ENCODE peak calls at places on chromosomes 11 and 22, in ten cellular contexts. E, V, Z, M, D, U, S, F, L and H are unnamed samples.

GRCh38 chr11:120715239-120715638 is 203.7 kb downstream of the GRIK4 start:
- DNase-seq in E (no peak), V (no peak), Z (peak; percentile 37), M (peak; percentile 5), D (no peak), U (peak; percentile 73), S (no peak), F (no peak), L (peak; percentile 15), H (no peak)

GRCh38 chr11:20022363-20023081 is 137.8 kb downstream of the DBX1 start:
- DNase-seq in E (no peak), V (no peak), Z (peak; percentile 91), M (peak; percentile 68), D (no peak), U (peak; percentile 35), S (no peak), F (peak; percentile 81), L (peak; percentile 79), H (no peak)

GRCh38 chr11:67271548-67272284 is 5.4 kb downstream of the GRK2 start:
- DNase-seq in E (no peak), V (peak; percentile 66), Z (no peak), M (no peak), D (no peak), U (peak; percentile 60), S (no peak), F (no peak), L (no peak), H (no peak)

GRCh38 chr11:3092603-3093141 is 35.4 kb upstream of the CARS1 start:
- DNase-seq in E (no peak), V (no peak), Z (no peak), M (no peak), D (peak; percentile 21), U (peak; percentile 59), S (no peak), F (no peak), L (no peak), H (no peak)

GRCh38 chr22:29623553-29624169 is 20.2 kb downstream of the NF2 start:
- DNase-seq in E (no peak), V (no peak), Z (no peak), M (peak; percentile 19), D (no peak), U (no peak), S (no peak), F (no peak), L (no peak), H (no peak)

GRCh38 chr11:72528121-72528520 is 93.8 kb upstream of the CLPB start:
- DNase-seq in E (no peak), V (no peak), Z (no peak), M (no peak), D (no peak), U (no peak), S (no peak), F (no peak), L (no peak), H (no peak)

GRCh38 chr11:33723238-33723881 is 12.9 kb downstream of the CD59 start:
- DNase-seq in E (no peak), V (no peak), Z (no peak), M (peak; percentile 80), D (no peak), U (no peak), S (no peak), F (no peak), L (no peak), H (no peak)

GRCh38 chr11:61072316-61073109 is 29.8 kb upstream of the CD5 start:
- DNase-seq in E (no peak), V (no peak), Z (no peak), M (no peak), D (no peak), U (no peak), S (no peak), F (no peak), L (no peak), H (no peak)

GRCh38 chr11:96827164-96827563 is 437.4 kb downstream of the JRKL start:
- DNase-seq in E (peak; percentile 1), V (no peak), Z (peak; percentile 47), M (peak; percentile 12), D (no peak), U (peak; percentile 0), S (no peak), F (peak; percentile 11), L (no peak), H (no peak)

GRCh38 chr11:73866095-73866579 is 10.5 kb downstream of the COA4 start:
- DNase-seq in E (no peak), V (no peak), Z (no peak), M (peak; percentile 56), D (no peak), U (no peak), S (no peak), F (no peak), L (no peak), H (no peak)

GRCh38 chr11:11640152-11640551 is 18.3 kb upstream of the GALNT18 start:
- DNase-seq in E (no peak), V (no peak), Z (no peak), M (no peak), D (no peak), U (no peak), S (no peak), F (no peak), L (no peak), H (no peak)

GRCh38 chr11:12116425-12117032 is 6.1 kb downstream of the MICAL2 start:
- DNase-seq in E (no peak), V (no peak), Z (no peak), M (no peak), D (no peak), U (no peak), S (no peak), F (no peak), L (no peak), H (no peak)

GRCh38 chr11:59542142-59542810 is 30.9 kb downstream of the OR4D9 start:
- DNase-seq in E (no peak), V (no peak), Z (no peak), M (no peak), D (no peak), U (no peak), S (no peak), F (no peak), L (no peak), H (no peak)

GRCh38 chr11:993141-993540 is 43.4 kb downstream of the MUC6 start:
- DNase-seq in E (no peak), V (peak; percentile 0), Z (no peak), M (no peak), D (no peak), U (no peak), S (no peak), F (no peak), L (no peak), H (no peak)

GRCh38 chr11:125084761-125085231 is 21.7 kb downstream of the SLC37A2 start:
- DNase-seq in E (no peak), V (no peak), Z (no peak), M (no peak), D (no peak), U (peak; percentile 32), S (no peak), F (no peak), L (no peak), H (no peak)

DNA sequence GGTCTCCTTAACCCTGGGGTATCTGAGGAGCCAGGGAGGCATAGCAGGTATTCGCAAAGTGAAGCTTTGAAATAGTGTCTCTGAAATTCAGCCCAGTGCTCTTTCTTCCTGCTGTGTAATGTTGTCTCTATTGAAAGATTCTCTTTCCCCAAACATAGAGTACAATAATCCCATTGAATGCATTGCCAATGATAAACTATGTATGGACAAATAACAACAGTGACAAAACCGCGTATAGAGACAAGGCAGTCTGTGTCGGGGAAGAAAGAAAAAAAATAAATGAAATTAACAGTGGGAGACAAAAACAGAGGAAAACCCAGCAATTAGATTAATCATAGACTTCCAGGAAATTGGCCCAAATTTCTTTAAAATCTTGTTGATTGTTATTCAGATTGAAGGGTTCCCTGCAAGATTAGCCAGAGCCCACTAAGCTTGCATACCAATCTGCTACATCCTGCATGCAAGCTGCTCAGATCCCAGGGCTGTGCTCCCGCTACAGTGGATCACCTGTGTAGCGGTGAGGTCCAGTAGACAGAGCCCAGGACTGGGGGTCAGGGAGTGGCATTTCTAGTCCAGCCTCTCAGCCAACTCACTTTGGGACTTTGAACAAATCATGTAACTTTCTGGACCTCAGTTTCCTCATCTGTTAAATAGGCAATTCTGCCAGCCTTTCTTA is 492.8 kb downstream of the INSC start:
- DNase-seq in E (no peak), V (no peak), Z (no peak), M (no peak), D (no peak), U (peak; percentile 52), S (no peak), F (no peak), L (no peak), H (no peak)
- H3K36me3 ChIP-seq in E (no peaks in the 10 kb centered on the region), V (no peaks in the 10 kb centered on the region), Z (no peaks in the 10 kb centered on the region), M (no peaks in the 10 kb centered on the region), D (no peaks in the 10 kb centered on the region), U (no peaks in the 10 kb centered on the region), S (no peaks in the 10 kb centered on the region), F (no peaks in the 10 kb centered on the region), L (no peaks in the 10 kb centered on the region), H (no peaks in the 10 kb centered on the region)

DNA sequence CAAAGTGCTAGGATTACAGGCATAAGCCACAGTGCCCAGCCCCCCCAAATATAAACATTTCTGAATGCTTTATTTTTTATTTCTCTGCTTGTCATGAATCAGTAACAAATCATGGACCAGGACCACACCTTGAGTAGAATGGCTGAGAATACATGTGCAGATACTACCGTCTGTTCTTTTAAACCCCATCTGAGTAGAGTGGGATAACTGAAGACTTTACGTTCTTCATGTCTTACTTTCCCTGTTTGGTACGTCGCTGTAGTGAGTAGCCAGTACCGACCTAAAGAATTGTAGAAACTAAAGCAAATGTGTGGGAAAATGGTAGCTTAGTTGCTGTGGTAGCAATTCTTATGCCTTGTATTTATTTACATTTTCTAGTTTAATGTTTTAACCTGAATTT is 29.9 kb downstream of the MED17 start:
- DNase-seq in E (no peak), V (no peak), Z (no peak), M (no peak), D (no peak), U (no peak), S (no peak), F (no peak), L (no peak), H (no peak)
- H3K36me3 ChIP-seq in E (no peaks in the 10 kb centered on the region), V (peaks cover 29% of the 10 kb centered on the region), Z (peaks cover 23% of the 10 kb centered on the region), M (peaks cover 55% of the 10 kb centered on the region), D (peaks cover 75% of the 10 kb centered on the region), U (peaks cover 18% of the 10 kb centered on the region), S (peaks cover 32% of the 10 kb centered on the region), F (peaks cover 75% of the 10 kb centered on the region), L (peaks cover 10% of the 10 kb centered on the region), H (peaks cover 62% of the 10 kb centered on the region)

DNA sequence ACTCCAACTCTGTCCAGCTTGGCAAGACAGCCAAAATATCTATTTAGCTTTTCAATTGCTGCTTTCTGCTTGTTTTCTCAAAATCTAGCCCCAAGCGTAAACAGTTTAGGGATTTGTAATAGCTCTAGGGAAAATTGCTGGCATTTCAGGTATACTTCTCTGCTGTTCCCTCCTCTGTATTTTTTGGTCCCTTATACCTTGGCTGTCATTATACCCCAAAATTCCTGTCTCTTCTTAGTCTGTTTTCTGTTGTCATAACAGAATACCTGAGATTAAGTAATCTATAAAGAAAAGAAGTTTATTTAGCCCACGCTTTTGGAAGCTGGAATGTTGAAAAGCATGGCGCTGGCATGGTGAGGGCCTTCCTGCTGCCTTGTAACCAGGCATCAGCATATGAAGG is 23.5 kb downstream of the MCAM start:
- DNase-seq in E (no peak), V (no peak), Z (no peak), M (no peak), D (no peak), U (no peak), S (no peak), F (no peak), L (no peak), H (no peak)
- H3K36me3 ChIP-seq in E (no peaks in the 10 kb centered on the region), V (peaks cover 21% of the 10 kb centered on the region), Z (no peaks in the 10 kb centered on the region), M (peaks cover 30% of the 10 kb centered on the region), D (peaks cover 62% of the 10 kb centered on the region), U (peaks cover 9% of the 10 kb centered on the region), S (peaks cover 11% of the 10 kb centered on the region), F (peaks cover 66% of the 10 kb centered on the region), L (peaks cover 7% of the 10 kb centered on the region), H (peaks cover 39% of the 10 kb centered on the region)

GRCh38 chr11:8192896-8193209 is 24.0 kb upstream of the RIC3 start:
- DNase-seq in E (no peak), V (no peak), Z (no peak), M (no peak), D (no peak), U (no peak), S (no peak), F (no peak), L (no peak), H (no peak)
- H3K36me3 ChIP-seq in E (no peaks in the 10 kb centered on the region), V (no peaks in the 10 kb centered on the region), Z (no peaks in the 10 kb centered on the region), M (no peaks in the 10 kb centered on the region), D (no peaks in the 10 kb centered on the region), U (no peaks in the 10 kb centered on the region), S (no peaks in the 10 kb centered on the region), F (no peaks in the 10 kb centered on the region), L (no peaks in the 10 kb centered on the region), H (no peaks in the 10 kb centered on the region)